ENCODE peak calls at places on chromosomes 7 and 10, in six cellular contexts. Y, X, I, F, L and J are unnamed samples.

GRCh38 chr10:13993634-13994033 is 337.1 kb downstream of the FRMD4A start:
- DNase-seq in F (no peak), Y (no peak), I (no peak), L (no peak), X (no peak), J (no peak)

GRCh38 chr10:124127965-124128810 is 34.8 kb upstream of the CHST15 start:
- DNase-seq in X (no peak), I (no peak), F (no peak), Y (no peak), L (no peak), J (no peak)

GRCh38 chr7:84102213-84102612 is 92.4 kb downstream of the SEMA3A start:
- DNase-seq in I (no peak), F (no peak), Y (no peak), X (no peak), L (peak), J (no peak)

GRCh38 chr7:19617921-19618320 is 90.9 kb downstream of the POLR1F start:
- DNase-seq in I (no peak), F (no peak), X (no peak), L (no peak), Y (peak), J (no peak)

GRCh38 chr7:71308105-71308504 is 176.2 kb downstream of the GALNT17 start:
- DNase-seq in I (peak), F (peak), X (no peak), L (no peak), Y (no peak), J (no peak)

GRCh38 chr10:52440612-52441285 is 126.7 kb downstream of the DKK1 start:
- DNase-seq in L (no peak), Y (peak), X (no peak), I (no peak), F (no peak), J (peak)

GRCh38 chr7:70346844-70347462 is 748.7 kb downstream of the AUTS2 start:
- DNase-seq in I (no peak), Y (no peak), X (no peak), L (no peak), F (no peak), J (no peak)

GRCh38 chr10:14219411-14219810 is 111.3 kb downstream of the FRMD4A start:
- DNase-seq in L (peak), X (no peak), Y (no peak), I (peak), F (no peak), J (no peak)

GRCh38 chr10:48363617-48364355 is 57.3 kb downstream of the MAPK8 start:
- DNase-seq in Y (peak), I (peak), X (peak), F (no peak), L (peak), J (peak)

GRCh38 chr7:154917214-154918160 is 85.4 kb downstream of the PAXIP1 start:
- DNase-seq in I (no peak), L (no peak), Y (no peak), X (no peak), F (no peak), J (no peak)

GRCh38 chr7:98826811-98827231 is 43.0 kb downstream of the TMEM130 start:
- DNase-seq in F (no peak), L (no peak), I (no peak), Y (no peak), X (no peak), J (no peak)

GRCh38 chr7:92674379-92674778 is 84.2 kb upstream of the FAM133B start:
- DNase-seq in Y (no peak), X (peak), I (no peak), F (no peak), L (no peak), J (no peak)

GRCh38 chr7:90579181-90579688 is 16.9 kb upstream of the CDK14 start:
- DNase-seq in L (peak), F (no peak), X (no peak), I (peak), Y (peak), J (no peak)

GRCh38 chr10:88431103-88431502 is 152.0 kb downstream of the RNLS start:
- DNase-seq in L (no peak), I (no peak), F (no peak), Y (no peak), X (no peak), J (no peak)

GRCh38 chr10:130064783-130065182 is 45.8 kb downstream of the C10orf143 start:
- DNase-seq in L (no peak), F (no peak), X (no peak), I (no peak), Y (no peak), J (no peak)

GRCh38 chr7:133543657-133544056 is 290.8 kb downstream of the EXOC4 start:
- DNase-seq in I (no peak), F (no peak), Y (no peak), X (no peak), L (no peak), J (no peak)

GRCh38 chr7:28107960-28108359 is 72.6 kb downstream of the JAZF1 start:
- DNase-seq in Y (no peak), L (no peak), F (no peak), I (peak), X (no peak), J (no peak)

GRCh38 chr10:125605167-125605566 is 77.8 kb downstream of the TEX36 start:
- DNase-seq in L (peak), F (no peak), X (no peak), Y (peak), I (peak), J (no peak)

GRCh38 chr7:134420509-134421125 is 38.3 kb downstream of the AKR1B1 start:
- DNase-seq in Y (peak), X (peak), I (peak), L (peak), F (no peak), J (peak)

GRCh38 chr7:135508853-135509588 is 881 bp downstream of the CNOT4 start:
- DNase-seq in Y (peak), I (peak), L (peak), F (no peak), X (peak), J (peak)

GRCh38 chr10:130933008-130933390 is 378.5 kb downstream of the TCERG1L start:
- DNase-seq in Y (no peak), I (no peak), X (no peak), L (no peak), F (no peak), J (no peak)

GRCh38 chr10:60494774-60495173 is 105.1 kb upstream of the ANK3 start:
- DNase-seq in I (no peak), X (no peak), L (no peak), F (no peak), Y (no peak), J (no peak)

GRCh38 chr7:74598558-74598957 is 59.0 kb upstream of the GTF2I start:
- DNase-seq in L (peak), I (peak), Y (no peak), X (no peak), F (no peak), J (no peak)

GRCh38 chr7:94348142-94348541 is 46.6 kb upstream of the COL1A2 start:
- DNase-seq in F (no peak), I (peak), Y (peak), L (peak), X (no peak), J (no peak)

GRCh38 chr7:106071999-106072714 is 40.0 kb downstream of the SYPL1 start:
- DNase-seq in X (no peak), I (no peak), F (no peak), L (no peak), Y (no peak), J (no peak)

GRCh38 chr10:34628174-34628802 is 186.8 kb downstream of the PARD3 start:
- DNase-seq in I (peak), Y (peak), L (peak), F (no peak), X (no peak), J (no peak)

GRCh38 chr7:135784013-135784412 is 35.4 kb upstream of the FAM180A start:
- DNase-seq in L (no peak), I (no peak), F (no peak), X (no peak), Y (no peak), J (no peak)

GRCh38 chr10:107264742-107265141 is 100.2 kb upstream of the SORCS1 start:
- DNase-seq in F (no peak), X (no peak), L (no peak), I (no peak), Y (no peak), J (no peak)

GRCh38 chr10:107671968-107672367 is 507.5 kb upstream of the SORCS1 start:
- DNase-seq in Y (no peak), F (no peak), L (no peak), X (no peak), I (no peak), J (no peak)

GRCh38 chr10:85319150-85319549 is 990.8 kb downstream of the CCSER2 start:
- DNase-seq in Y (no peak), F (no peak), L (no peak), I (no peak), X (no peak), J (no peak)

GRCh38 chr10:79381804-79382221 is 34.5 kb downstream of the PPIF start:
- DNase-seq in F (no peak), L (peak), Y (peak), X (no peak), I (peak), J (no peak)

GRCh38 chr7:106216517-106217088 is 68.2 kb downstream of the NAMPT start:
- DNase-seq in I (peak), Y (peak), F (no peak), X (no peak), L (peak), J (no peak)

GRCh38 chr10:18340496-18341051 is 200.3 kb downstream of the CACNB2 start:
- DNase-seq in F (no peak), X (no peak), I (peak), L (peak), Y (no peak), J (no peak)

GRCh38 chr10:17510242-17510908 is 56.0 kb upstream of the ST8SIA6 start:
- DNase-seq in X (no peak), Y (no peak), L (no peak), I (no peak), F (no peak), J (no peak)

GRCh38 chr7:114953724-114954123 is 31.8 kb downstream of the MDFIC start:
- DNase-seq in F (no peak), X (no peak), I (no peak), L (no peak), Y (no peak), J (no peak)
- TF ChIP-seq CTCF in F (no peak), X (no peak), I (no peak), L (no peak), Y (no peak), J (no peak)

GRCh38 chr7:115941703-115942268 is 88.8 kb downstream of the TFEC start:
- DNase-seq in I (peak), L (peak), F (no peak), Y (no peak), X (no peak), J (no peak)
- TF ChIP-seq CTCF in I (no peak), L (no peak), F (no peak), Y (no peak), X (no peak), J (no peak)

GRCh38 chr7:2480071-2480410 is 3.8 kb upstream of the GRIFIN start:
- DNase-seq in I (no peak), Y (no peak), X (no peak), F (no peak), L (peak), J (peak)
- TF ChIP-seq CTCF in I (no peak), Y (no peak), X (no peak), F (no peak), L (no peak), J (no peak)

GRCh38 chr7:101870361-101871062 is 53.1 kb downstream of the CUX1 start:
- DNase-seq in X (peak), L (peak), I (no peak), Y (peak), F (no peak), J (no peak)
- TF ChIP-seq CTCF in X (peak), L (peak), I (no peak), Y (peak), F (peak), J (no peak)

DNA sequence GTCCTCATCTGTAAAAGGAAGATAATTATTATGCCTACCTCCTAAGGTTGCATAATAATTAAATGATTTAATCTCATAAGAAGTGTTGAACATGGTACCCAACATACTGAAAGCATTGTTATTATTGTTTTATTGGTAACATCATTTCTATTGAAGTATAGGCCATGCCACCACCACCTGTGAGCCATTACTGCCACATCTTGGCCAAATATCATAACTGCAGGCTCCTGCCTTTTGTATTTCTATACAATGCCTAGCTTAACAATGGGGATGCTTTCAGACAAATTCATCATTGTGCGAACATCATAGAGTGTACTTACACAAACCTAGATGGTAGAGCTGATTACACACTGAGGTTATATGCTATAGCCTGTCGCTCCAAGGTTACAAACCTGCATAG is 61.1 kb upstream of the NPSR1 start:
- DNase-seq in X (no peak), F (no peak), I (no peak), L (no peak), Y (no peak), J (no peak)
- TF ChIP-seq CTCF in X (peak), F (no peak), I (peak), L (peak), Y (no peak), J (peak)

GRCh38 chr10:5591336-5591824 is 66.6 kb downstream of the CALML3 start:
- DNase-seq in F (no peak), I (no peak), X (peak), Y (no peak), L (no peak), J (no peak)
- TF ChIP-seq CTCF in F (no peak), I (no peak), X (no peak), Y (no peak), L (no peak), J (no peak)

DNA sequence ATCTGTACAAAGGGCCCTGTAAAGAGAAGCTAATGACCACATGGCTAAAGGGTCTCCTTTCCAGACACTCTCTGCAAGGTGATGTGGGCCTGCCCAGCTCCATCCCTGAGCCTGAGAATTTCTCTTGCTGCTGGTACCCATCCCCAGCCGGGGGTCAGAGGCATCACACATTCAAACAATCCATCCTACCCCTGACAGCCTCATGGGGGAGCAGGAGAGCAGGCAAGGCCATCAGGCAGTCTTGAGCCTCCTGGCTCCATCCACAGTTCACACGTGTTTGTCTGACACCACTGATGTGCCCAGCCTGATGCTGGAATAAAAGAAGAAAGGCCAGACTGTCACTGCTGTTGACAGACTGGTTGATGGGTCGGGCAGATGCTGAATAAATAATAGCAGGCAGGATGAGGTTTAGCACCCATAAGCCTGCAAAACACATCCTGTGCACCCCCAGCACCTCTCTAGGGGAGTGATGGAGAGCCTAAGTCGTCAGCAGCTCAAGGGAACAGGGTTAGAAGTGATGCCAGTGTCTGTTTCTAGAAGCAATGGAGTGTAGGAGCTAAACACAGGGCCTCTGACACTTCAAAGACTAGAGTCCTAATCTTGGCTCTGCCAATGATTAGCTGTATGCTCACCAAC is 43.5 kb downstream of the TLL2 start:
- DNase-seq in L (peak), I (no peak), Y (peak), X (peak), F (no peak), J (peak)
- TF ChIP-seq CTCF in L (peak), I (peak), Y (peak), X (peak), F (peak), J (peak)